ENCODE peak calls at places on chromosomes 12 and 14, in four cellular contexts. J is RWPE1, V is A549, E is stomach. R is an unnamed sample.

GRCh38 chr12:104870797-104871196 is 87.3 kb downstream of the SLC41A2 start:
- DNase-seq in J (no peak), V (no peak), E (no peak), R (no peak)

GRCh38 chr12:58671196-58671595 is 249.1 kb downstream of the LRIG3 start:
- DNase-seq in J (no peak), V (no peak), E (no peak), R (no peak)

GRCh38 chr14:37595809-37596595 is 573 bp downstream of the TTC6 start:
- DNase-seq in J (peak), V (peak), E (peak), R (no peak)

GRCh38 chr14:36363704-36364103 is 43.3 kb upstream of the MBIP start:
- DNase-seq in J (no peak), V (no peak), E (no peak), R (no peak)

GRCh38 chr12:91511795-91512420 is 329.3 kb upstream of the DCN start:
- DNase-seq in J (no peak), V (no peak), E (no peak), R (no peak)

GRCh38 chr12:46342562-46343033 is 30.0 kb downstream of the SLC38A2 start:
- DNase-seq in J (no peak), V (peak), E (peak), R (no peak)

GRCh38 chr14:66361013-66361412 is 125.2 kb upstream of the CCDC196 start:
- DNase-seq in J (no peak), V (no peak), E (no peak), R (no peak)

GRCh38 chr12:52175411-52176350 is 16.1 kb downstream of the KRT80 start:
- DNase-seq in J (peak), V (no peak), E (no peak), R (no peak)

GRCh38 chr12:92717202-92717601 is 14.4 kb downstream of the PLEKHG7 start:
- DNase-seq in J (peak), V (no peak), E (no peak), R (no peak)

GRCh38 chr14:64947710-64948611 is 5.4 kb upstream of the GPX2 start:
- DNase-seq in J (no peak), V (no peak), E (no peak), R (no peak)

GRCh38 chr12:122834921-122835692 is at the start of gene HIP1R:
- DNase-seq in J (no peak), V (peak), E (peak), R (peak)

GRCh38 chr14:51576899-51577298 is 74.8 kb upstream of the FRMD6 start:
- DNase-seq in J (no peak), V (no peak), E (no peak), R (no peak)

GRCh38 chr12:57237952-57238853 is 8.7 kb downstream of the SHMT2 start:
- DNase-seq in J (no peak), V (no peak), E (no peak), R (peak)

GRCh38 chr14:93109572-93110481 is 5.9 kb downstream of the ITPK1 start:
- DNase-seq in J (no peak), V (no peak), E (no peak), R (no peak)

GRCh38 chr12:85688837-85689236 is 147.4 kb downstream of the RASSF9 start:
- DNase-seq in J (no peak), V (peak), E (no peak), R (no peak)

GRCh38 chr14:73058224-73058922 is at the start of gene RBM25:
- DNase-seq in J (peak), V (peak), E (peak), R (peak)

GRCh38 chr12:29707846-29708245 is 75.9 kb downstream of the TMTC1 start:
- DNase-seq in J (no peak), V (no peak), E (no peak), R (no peak)

GRCh38 chr14:99408971-99409289 is 71.7 kb downstream of the SETD3 start:
- DNase-seq in J (no peak), V (no peak), E (no peak), R (no peak)

GRCh38 chr12:121423682-121424631 is 24.0 kb downstream of the RNF34 start:
- DNase-seq in J (no peak), V (no peak), E (no peak), R (no peak)

GRCh38 chr12:25295361-25295760 is 44.6 kb upstream of the KRAS start:
- DNase-seq in J (no peak), V (no peak), E (no peak), R (no peak)

GRCh38 chr12:1915082-1915968 is 3.1 kb downstream of the CACNA2D4 start:
- DNase-seq in J (no peak), V (no peak), E (peak), R (no peak)

GRCh38 chr14:58549358-58549757 is 88.4 kb upstream of the DACT1 start:
- DNase-seq in J (no peak), V (no peak), E (no peak), R (no peak)

GRCh38 chr14:68686212-68686478 is 106.7 kb downstream of the ZFP36L1 start:
- DNase-seq in J (no peak), V (no peak), E (no peak), R (no peak)

GRCh38 chr14:81303258-81303935 is 82.6 kb upstream of the GTF2A1 start:
- DNase-seq in J (no peak), V (peak), E (peak), R (no peak)

GRCh38 chr12:105882404-105882803 is 256.4 kb downstream of the NUAK1 start:
- DNase-seq in J (no peak), V (no peak), E (no peak), R (peak)

GRCh38 chr12:57770734-57771133 is 1.2 kb downstream of the METTL1 start:
- DNase-seq in J (no peak), V (no peak), E (no peak), R (no peak)

GRCh38 chr14:92532490-92533163 is 19.0 kb downstream of the RIN3 start:
- DNase-seq in J (no peak), V (no peak), E (no peak), R (no peak)

GRCh38 chr12:96501139-96501741 is 11.9 kb downstream of the CFAP54 start:
- DNase-seq in J (peak), V (peak), E (peak), R (no peak)

GRCh38 chr14:21267431-21267845 is 1.8 kb downstream of the HNRNPC start:
- DNase-seq in J (no peak), V (no peak), E (no peak), R (no peak)

GRCh38 chr14:94344389-94344788 is 21.3 kb upstream of the SERPINA6 start:
- DNase-seq in J (no peak), V (no peak), E (no peak), R (no peak)

GRCh38 chr14:93318927-93319326 is 13.9 kb downstream of the BTBD7 start:
- DNase-seq in J (no peak), V (no peak), E (no peak), R (no peak)

GRCh38 chr12:85575115-85576096 is 260.8 kb downstream of the RASSF9 start:
- DNase-seq in J (peak), V (peak), E (peak), R (no peak)

GRCh38 chr12:130787445-130788410 is 51.3 kb downstream of the STX2 start:
- DNase-seq in J (peak), V (no peak), E (no peak), R (no peak)

GRCh38 chr12:109710747-109711595 is 2.7 kb upstream of the FAM222A start:
- DNase-seq in J (no peak), V (peak), E (no peak), R (no peak)

GRCh38 chr12:54156578-54156977 is 32.2 kb downstream of the SMUG1 start:
- DNase-seq in J (no peak), V (no peak), E (no peak), R (no peak)

GRCh38 chr12:65308001-65308400 is 29.5 kb downstream of the MSRB3 start:
- DNase-seq in J (no peak), V (no peak), E (no peak), R (no peak)

GRCh38 chr12:65313704-65314317 is 35.3 kb downstream of the MSRB3 start:
- DNase-seq in J (peak), V (peak), E (no peak), R (no peak)

GRCh38 chr12:65308601-65309071 is 30.2 kb downstream of the MSRB3 start:
- DNase-seq in J (no peak), V (no peak), E (no peak), R (no peak)

GRCh38 chr12:65306603-65307501 is 28.4 kb downstream of the MSRB3 start:
- DNase-seq in J (peak), V (peak), E (no peak), R (no peak)

DNA sequence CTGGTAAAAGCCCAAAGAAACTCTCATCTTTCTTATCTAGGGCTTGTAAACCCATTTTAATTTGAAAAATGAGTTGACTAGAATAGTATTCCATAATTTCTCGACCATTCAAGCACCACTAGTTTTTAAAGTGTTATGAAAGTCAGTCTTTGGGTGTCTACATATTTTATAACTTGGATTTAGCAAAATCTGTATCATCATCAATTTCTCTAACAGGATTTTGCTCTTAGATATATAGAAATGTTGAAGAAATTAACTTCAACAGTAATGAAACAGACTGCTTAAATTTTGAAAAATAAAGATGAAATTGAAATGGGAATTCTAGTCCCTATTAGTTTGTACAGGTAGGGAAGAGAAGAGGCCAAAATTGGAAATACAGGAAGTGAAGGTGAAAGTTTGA is 32.8 kb downstream of the MSRB3 start:
- DNase-seq in J (no peak), V (no peak), E (no peak), R (no peak)
- H3K27ac ChIP-seq in J (no peak), V (no peak), E (no peak), R (no peak)

DNA sequence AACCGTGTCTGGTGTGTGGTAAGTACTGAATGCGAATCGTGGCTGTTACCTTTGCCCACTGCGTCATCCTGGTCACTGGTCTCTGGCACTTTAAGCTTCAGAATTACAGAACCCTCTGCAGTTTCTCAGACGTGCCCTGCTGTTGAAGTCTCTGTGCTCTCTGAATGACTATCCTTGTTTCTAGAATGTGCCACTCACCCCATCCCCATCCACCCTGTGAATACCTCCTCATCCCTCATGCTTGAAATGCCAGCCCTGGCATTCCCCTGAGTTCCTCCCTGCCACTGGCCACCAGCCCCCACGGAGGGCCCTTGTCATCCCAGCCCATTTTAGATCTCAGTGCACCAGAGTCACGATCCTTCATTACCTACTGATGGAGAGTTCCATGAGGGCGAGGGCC is 21.3 kb downstream of the TPCN1 start:
- DNase-seq in J (no peak), V (no peak), E (no peak), R (no peak)
- H3K27ac ChIP-seq in J (peak), V (peak), E (peak), R (peak)

GRCh38 chr12:124297856-124298255 is 3.0 kb downstream of the RFLNA start:
- DNase-seq in J (no peak), V (no peak), E (no peak), R (no peak)
- H3K27ac ChIP-seq in J (no peak), V (no peak), E (peak), R (no peak)

DNA sequence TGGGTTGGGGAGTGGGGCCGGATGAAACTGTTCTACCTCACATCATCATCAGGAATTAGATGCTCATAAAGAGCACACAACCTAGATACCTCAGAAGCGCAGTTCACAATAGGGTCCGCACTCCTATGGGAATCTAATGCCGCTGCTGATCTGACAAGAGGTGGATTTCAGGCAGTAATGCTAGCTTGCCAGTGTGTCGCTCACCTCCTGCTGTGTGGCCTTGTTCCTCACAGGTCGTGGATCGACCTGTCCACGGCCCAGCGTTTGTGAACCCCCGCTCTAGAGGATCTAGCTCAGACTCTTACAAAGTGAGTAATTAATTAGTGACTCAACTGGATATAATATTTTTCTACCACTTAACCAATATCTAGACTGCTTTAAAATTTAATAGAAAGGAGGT is 5.8 kb downstream of the PPP1R12A start:
- DNase-seq in J (no peak), V (no peak), E (no peak), R (peak)
- H3K27ac ChIP-seq in J (no peak), V (no peak), E (no peak), R (no peak)

GRCh38 chr12:32875990-32876389 is 20.6 kb downstream of the PKP2 start:
- DNase-seq in J (no peak), V (no peak), E (no peak), R (no peak)
- H3K27ac ChIP-seq in J (no peak), V (no peak), E (no peak), R (no peak)

DNA sequence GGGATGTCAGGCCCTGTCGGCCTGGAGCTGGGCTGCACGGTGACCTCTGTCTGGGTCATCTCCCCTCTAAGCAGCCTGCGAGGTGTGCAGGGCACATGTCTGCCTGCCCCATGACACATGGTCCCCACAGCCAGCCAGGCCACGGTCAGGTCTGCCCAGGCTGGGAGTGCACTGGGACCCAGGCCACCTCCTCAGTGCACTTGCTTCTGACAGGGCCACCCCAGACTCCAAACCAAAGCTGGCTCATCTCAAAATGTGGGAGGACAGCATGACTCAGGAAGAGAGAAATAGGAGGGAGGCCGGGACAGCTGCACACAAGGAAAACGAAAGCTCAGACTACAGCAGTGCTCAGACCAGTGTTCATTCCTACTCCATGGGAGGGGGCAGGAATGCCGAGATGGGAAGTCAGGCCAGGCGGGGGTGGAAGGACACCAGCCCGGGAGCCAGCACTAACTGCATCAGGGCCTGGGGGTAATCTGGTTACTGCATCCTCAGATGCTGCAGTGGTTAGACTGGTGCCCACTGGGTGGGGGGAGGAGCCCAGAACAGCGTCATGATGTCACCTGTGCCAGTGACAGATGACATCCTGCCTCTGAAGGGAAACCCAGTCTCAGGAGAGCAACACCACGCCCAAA is 4.0 kb downstream of the P2RX2 start:
- DNase-seq in J (peak), V (no peak), E (no peak), R (peak)
- H3K27ac ChIP-seq in J (peak), V (no peak), E (no peak), R (no peak)

GRCh38 chr12:20211537-20211936 is 156.8 kb upstream of the PDE3A start:
- DNase-seq in J (no peak), V (no peak), E (no peak), R (no peak)

GRCh38 chr12:20212036-20212435 is 156.3 kb upstream of the PDE3A start:
- DNase-seq in J (no peak), V (peak), E (no peak), R (no peak)

GRCh38 chr12:20214286-20214685 is 154.1 kb upstream of the PDE3A start:
- DNase-seq in J (no peak), V (no peak), E (no peak), R (no peak)

GRCh38 chr12:20213851-20214250 is 154.5 kb upstream of the PDE3A start:
- DNase-seq in J (no peak), V (no peak), E (no peak), R (no peak)

DNA sequence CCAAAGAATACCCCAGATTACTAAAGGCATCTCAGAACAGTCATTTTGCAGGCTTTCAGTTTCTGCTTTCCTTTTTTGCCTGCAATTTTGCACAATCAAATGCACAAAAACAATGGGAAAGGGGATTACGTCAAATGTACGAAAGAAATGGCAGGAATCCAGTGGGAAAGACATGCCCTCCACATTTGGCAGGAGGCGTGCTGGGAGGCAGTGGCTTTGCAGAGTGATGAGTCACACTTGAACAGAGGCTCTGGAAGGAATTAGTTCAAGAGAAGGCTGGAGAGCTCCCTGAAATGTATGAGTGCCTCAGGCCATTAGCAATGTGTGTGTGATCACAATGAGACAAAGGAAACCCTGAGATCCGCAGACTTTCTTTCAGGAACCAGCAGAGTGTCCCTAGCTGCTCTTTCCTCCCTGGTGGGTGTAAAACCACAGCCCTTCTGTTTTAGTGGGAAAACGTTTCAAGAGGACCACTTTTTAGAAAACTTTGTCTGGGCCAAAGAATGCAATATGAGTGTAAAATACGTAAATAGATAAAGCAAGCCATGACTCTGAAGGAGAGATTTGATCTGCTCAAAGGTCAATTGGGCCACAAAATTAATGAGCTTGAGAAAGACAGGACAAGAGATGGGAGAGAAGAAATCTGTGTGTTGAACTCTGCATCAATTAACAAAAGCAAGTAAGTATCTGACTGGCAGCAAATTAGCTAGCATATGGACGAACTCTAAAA is 155.5 kb upstream of the PDE3A start:
- DNase-seq in J (peak), V (peak), E (peak), R (peak)
- H3K27ac ChIP-seq in J (no peak), V (peak), E (peak), R (peak)

DNA sequence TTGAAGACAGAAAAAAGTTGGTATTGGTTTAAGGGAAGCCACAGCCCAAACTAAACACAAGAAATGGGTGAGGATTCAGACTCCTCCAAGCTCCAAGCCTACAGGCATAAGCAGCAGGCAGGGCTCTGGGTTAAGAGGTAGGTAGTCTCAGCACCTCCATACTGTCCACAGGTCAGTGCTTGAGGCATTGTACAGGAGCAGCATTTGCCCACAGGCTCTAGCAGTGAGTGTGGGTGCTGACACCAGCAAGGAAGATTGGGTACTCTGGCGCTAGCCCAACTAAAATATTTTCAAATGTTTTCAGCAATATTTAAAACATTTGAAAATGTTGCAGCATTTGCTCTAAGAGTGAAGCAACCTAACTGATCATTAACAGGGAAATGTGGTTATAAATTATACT is 33.1 kb downstream of the FERMT2 start:
- DNase-seq in J (no peak), V (no peak), E (no peak), R (no peak)
- H3K27ac ChIP-seq in J (peak), V (peak), E (peak), R (no peak)

R was measured in caudate nucleus.